ENCODE peak calls at places on chromosomes 13 and 19, in six cellular contexts. J, V, A, O, E and U are unnamed samples.

GRCh38 chr19:45515081-45515624 is 7.9 kb downstream of the VASP start:
- DNase-seq in J (peak; percentile 57), V (peak; percentile 38), A (no peak), O (peak; percentile 54), E (no peak), U (no peak)

GRCh38 chr19:55486971-55487883 is 1.0 kb upstream of the SSC5D start:
- DNase-seq in J (no peak), V (peak; percentile 32), A (peak; percentile 77), O (peak; percentile 23), E (no peak), U (peak; percentile 72)

GRCh38 chr13:96650301-96650886 is 343.9 kb downstream of the OXGR1 start:
- DNase-seq in J (peak; percentile 12), V (no peak), A (no peak), O (no peak), E (no peak), U (no peak)

GRCh38 chr13:98576215-98576945 is 527 bp downstream of the STK24 start:
- DNase-seq in J (no peak), V (peak; percentile 33), A (peak; percentile 12), O (no peak), E (no peak), U (peak; percentile 80)

GRCh38 chr19:12092065-12092867 is 27.7 kb downstream of the ZNF844 start:
- DNase-seq in J (peak; percentile 16), V (peak; percentile 89), A (no peak), O (peak; percentile 72), E (peak; percentile 81), U (no peak)

GRCh38 chr19:51089786-51090185 is 7.1 kb upstream of the KLK14 start:
- DNase-seq in J (no peak), V (no peak), A (no peak), O (no peak), E (no peak), U (no peak)

GRCh38 chr13:110024646-110024980 is 238.2 kb upstream of the IRS2 start:
- DNase-seq in J (no peak), V (no peak), A (no peak), O (no peak), E (no peak), U (no peak)

GRCh38 chr19:1235625-1236538 is 1.9 kb downstream of the CBARP start:
- DNase-seq in J (no peak), V (no peak), A (no peak), O (no peak), E (no peak), U (peak; percentile 66)

GRCh38 chr19:2613507-2614295 is 88.8 kb downstream of the GNG7 start:
- DNase-seq in J (no peak), V (peak; percentile 69), A (peak; percentile 41), O (no peak), E (no peak), U (peak; percentile 78)

GRCh38 chr13:20512042-20512683 is 13.5 kb downstream of the CRYL1 start:
- DNase-seq in J (no peak), V (no peak), A (no peak), O (no peak), E (no peak), U (peak; percentile 37)

DNA sequence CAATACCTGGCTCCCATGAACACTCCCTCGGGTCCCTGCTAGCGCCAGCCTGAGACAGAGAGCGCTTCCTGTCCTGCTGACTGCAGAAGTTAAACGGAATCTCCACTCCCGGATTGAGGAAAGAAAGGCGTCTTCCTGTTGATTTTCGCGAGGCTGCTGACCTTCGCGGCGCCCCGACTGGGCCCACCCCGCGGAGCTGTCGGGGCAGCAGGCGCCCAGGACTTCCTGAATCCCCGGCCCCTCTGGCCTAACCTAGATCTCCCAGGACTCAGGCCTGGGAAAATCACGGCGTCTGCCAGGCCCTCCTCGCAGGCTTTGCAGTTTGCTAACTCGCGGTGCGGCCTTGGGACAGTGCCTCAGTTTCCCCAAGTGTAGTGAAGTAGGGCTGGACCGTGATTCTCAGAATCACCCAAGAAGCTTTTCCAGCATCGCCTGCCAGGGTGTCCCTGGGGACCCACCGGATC is 108.8 kb downstream of the KCTD15 start:
- DNase-seq in J (no peak), V (no peak), A (no peak), O (no peak), E (no peak), U (peak; percentile 52)
- TF ChIP-seq CHD2 in J (no peak), V (no peak), A (no peak), O (no peak), E (no peak), U (no peak)

DNA sequence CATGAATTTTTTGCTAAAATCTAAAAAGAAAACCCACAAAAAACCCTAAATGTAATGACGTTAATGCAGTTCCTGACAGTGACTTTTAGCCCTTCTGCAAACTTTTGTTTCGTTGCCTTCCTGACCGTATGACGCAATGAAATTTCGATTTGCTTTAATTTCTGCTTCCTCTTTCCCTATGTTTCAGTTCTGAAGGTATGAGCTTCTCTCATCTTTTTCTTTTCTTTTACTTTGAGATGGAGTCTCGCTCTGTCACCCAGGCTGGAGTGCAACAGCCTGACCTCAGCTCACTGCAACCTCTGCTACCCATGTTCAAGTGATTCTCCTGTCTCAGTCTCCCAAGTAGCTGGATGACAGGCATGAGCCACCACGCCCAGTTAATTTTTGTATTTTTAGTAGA is 6.1 kb upstream of the LILRA5 start:
- DNase-seq in J (no peak), V (no peak), A (no peak), O (no peak), E (no peak), U (no peak)
- TF ChIP-seq CHD2 in J (no peak), V (no peak), A (no peak), O (no peak), E (no peak), U (no peak)

GRCh38 chr13:101917833-101918755 is 465.6 kb downstream of the ITGBL1 start:
- DNase-seq in J (no peak), V (no peak), A (no peak), O (no peak), E (no peak), U (peak; percentile 73)
- TF ChIP-seq CHD2 in J (no peak), V (no peak), A (no peak), O (no peak), E (no peak), U (peak; percentile 36)

GRCh38 chr19:15173746-15174404 is 26.9 kb downstream of the NOTCH3 start:
- DNase-seq in J (no peak), V (no peak), A (no peak), O (peak; percentile 40), E (no peak), U (no peak)

GRCh38 chr19:15175609-15176008 is 25.2 kb downstream of the NOTCH3 start:
- DNase-seq in J (no peak), V (no peak), A (no peak), O (no peak), E (no peak), U (no peak)

GRCh38 chr19:15180451-15181390 is 20.1 kb downstream of the NOTCH3 start:
- DNase-seq in J (no peak), V (peak; percentile 88), A (no peak), O (peak; percentile 37), E (no peak), U (no peak)

GRCh38 chr19:15178629-15179308 is 22.0 kb downstream of the NOTCH3 start:
- DNase-seq in J (no peak), V (no peak), A (no peak), O (no peak), E (no peak), U (no peak)

GRCh38 chr19:15177269-15178116 is 23.3 kb downstream of the NOTCH3 start:
- DNase-seq in J (peak; percentile 4), V (peak; percentile 80), A (peak; percentile 78), O (peak; percentile 54), E (peak; percentile 72), U (peak; percentile 95)
- TF ChIP-seq CHD2 in J (no peak), V (no peak), A (no peak), O (no peak), E (no peak), U (no peak)